ENCODE peak calls at places on chromosome 6, in eight cellular contexts. One of them, this sample, is unnamed.

GRCh38 chr6:154500769-154501171 is 9.7 kb downstream of the CNKSR3 start:
- DNase-seq in NCI-H1417: no peak
- DNase-seq in COR-L47: no peak
- DNase-seq in SW480: no peak
- DNase-seq in T-cell: no peak
- DNase-seq in Caco-2: peak
- DNase-seq in pons: peak
- DNase-seq in type B pancreatic cell: no peak
- DNase-seq in this sample: no peak

GRCh38 chr6:146871613-146872465 is 273.1 kb downstream of the ADGB start:
- DNase-seq in NCI-H1417: peak
- DNase-seq in COR-L47: peak
- DNase-seq in SW480: no peak
- DNase-seq in T-cell: no peak
- DNase-seq in Caco-2: no peak
- DNase-seq in pons: no peak
- DNase-seq in type B pancreatic cell: no peak
- DNase-seq in this sample: peak

GRCh38 chr6:41302638-41303037 is 16.2 kb upstream of the TREM1 start:
- DNase-seq in NCI-H1417: no peak
- DNase-seq in COR-L47: no peak
- DNase-seq in SW480: no peak
- DNase-seq in T-cell: no peak
- DNase-seq in Caco-2: no peak
- DNase-seq in pons: no peak
- DNase-seq in type B pancreatic cell: no peak
- DNase-seq in this sample: no peak

GRCh38 chr6:19664050-19664449 is 173.1 kb upstream of the ID4 start:
- DNase-seq in NCI-H1417: no peak
- DNase-seq in COR-L47: no peak
- DNase-seq in SW480: no peak
- DNase-seq in T-cell: no peak
- DNase-seq in Caco-2: no peak
- DNase-seq in pons: no peak
- DNase-seq in type B pancreatic cell: no peak
- DNase-seq in this sample: no peak

GRCh38 chr6:110935171-110935570 is 23.3 kb upstream of the GTF3C6 start:
- DNase-seq in NCI-H1417: no peak
- DNase-seq in COR-L47: no peak
- DNase-seq in SW480: no peak
- DNase-seq in T-cell: no peak
- DNase-seq in Caco-2: no peak
- DNase-seq in pons: no peak
- DNase-seq in type B pancreatic cell: no peak
- DNase-seq in this sample: no peak

GRCh38 chr6:2900821-2901644 is 2.1 kb downstream of the SERPINB9 start:
- DNase-seq in NCI-H1417: no peak
- DNase-seq in COR-L47: no peak
- DNase-seq in SW480: no peak
- DNase-seq in T-cell: no peak
- DNase-seq in Caco-2: no peak
- DNase-seq in pons: peak
- DNase-seq in type B pancreatic cell: no peak
- DNase-seq in this sample: peak

GRCh38 chr6:128417698-128418097 is 102.7 kb downstream of the PTPRK start:
- DNase-seq in NCI-H1417: no peak
- DNase-seq in COR-L47: no peak
- DNase-seq in SW480: no peak
- DNase-seq in T-cell: no peak
- DNase-seq in Caco-2: no peak
- DNase-seq in pons: no peak
- DNase-seq in type B pancreatic cell: no peak
- DNase-seq in this sample: peak

GRCh38 chr6:34572021-34572420 is 15.9 kb upstream of the SPDEF start:
- DNase-seq in NCI-H1417: no peak
- DNase-seq in COR-L47: no peak
- DNase-seq in SW480: no peak
- DNase-seq in T-cell: no peak
- DNase-seq in Caco-2: no peak
- DNase-seq in pons: no peak
- DNase-seq in type B pancreatic cell: no peak
- DNase-seq in this sample: no peak

GRCh38 chr6:152310371-152310954 is 326.7 kb downstream of the SYNE1 start:
- DNase-seq in NCI-H1417: no peak
- DNase-seq in COR-L47: no peak
- DNase-seq in SW480: no peak
- DNase-seq in T-cell: no peak
- DNase-seq in Caco-2: no peak
- DNase-seq in pons: no peak
- DNase-seq in type B pancreatic cell: no peak
- DNase-seq in this sample: no peak

GRCh38 chr6:127225497-127225896 is 41.2 kb upstream of the RNF146 start:
- DNase-seq in NCI-H1417: no peak
- DNase-seq in COR-L47: no peak
- DNase-seq in SW480: no peak
- DNase-seq in T-cell: no peak
- DNase-seq in Caco-2: no peak
- DNase-seq in pons: no peak
- DNase-seq in type B pancreatic cell: no peak
- DNase-seq in this sample: no peak

GRCh38 chr6:1477432-1478090 is 88.2 kb downstream of the FOXF2 start:
- DNase-seq in NCI-H1417: no peak
- DNase-seq in COR-L47: no peak
- DNase-seq in SW480: no peak
- DNase-seq in T-cell: no peak
- DNase-seq in Caco-2: no peak
- DNase-seq in pons: no peak
- DNase-seq in type B pancreatic cell: no peak
- DNase-seq in this sample: peak

GRCh38 chr6:23181301-23182110 is 612.1 kb downstream of the HDGFL1 start:
- DNase-seq in NCI-H1417: no peak
- DNase-seq in COR-L47: no peak
- DNase-seq in SW480: no peak
- DNase-seq in T-cell: no peak
- DNase-seq in Caco-2: no peak
- DNase-seq in pons: peak
- DNase-seq in type B pancreatic cell: no peak
- DNase-seq in this sample: no peak

This sample was measured in fibroblast of villous mesenchyme.